ENCODE peak calls at places on chromosomes 2 and 18, in four cellular contexts. K, M, P and X are unnamed samples.

GRCh38 chr2:57886196-57886786 is 160.3 kb upstream of the VRK2 start:
- DNase-seq in K (peak), M (no peak), P (no peak), X (no peak)

GRCh38 chr2:1683297-1683696 is 61.0 kb downstream of the PXDN start:
- DNase-seq in K (no peak), M (no peak), P (no peak), X (no peak)

GRCh38 chr2:242057379-242058040 is 188.0 kb downstream of the RTP5 start:
- DNase-seq in K (no peak), M (no peak), P (no peak), X (no peak)

GRCh38 chr2:206858972-206859739 is 80.2 kb upstream of the CPO start:
- DNase-seq in K (no peak), M (no peak), P (no peak), X (no peak)

GRCh38 chr2:9552491-9553178 is 3.0 kb downstream of the ADAM17 start:
- DNase-seq in K (no peak), M (peak), P (no peak), X (no peak)

GRCh38 chr18:36688020-36688965 is 140.5 kb downstream of the TPGS2 start:
- DNase-seq in K (peak), M (peak), P (peak), X (peak)

GRCh38 chr18:50659091-50660003 is 99.5 kb downstream of the MAPK4 start:
- DNase-seq in K (peak), M (peak), P (no peak), X (no peak)

GRCh38 chr18:41347057-41347456 is 608.0 kb upstream of the PIK3C3 start:
- DNase-seq in K (no peak), M (no peak), P (no peak), X (no peak)

GRCh38 chr18:31722369-31722957 is 38.1 kb upstream of the B4GALT6 start:
- DNase-seq in K (peak), M (peak), P (peak), X (peak)

GRCh38 chr2:159891917-159892691 is 94.1 kb upstream of the CD302 start:
- DNase-seq in K (peak), M (peak), P (no peak), X (no peak)

GRCh38 chr2:210099940-210100339 is 71.3 kb downstream of the KANSL1L start:
- DNase-seq in K (no peak), M (no peak), P (no peak), X (no peak)

GRCh38 chr2:68925298-68925885 is 27.3 kb downstream of the GKN2 start:
- DNase-seq in K (peak), M (peak), P (no peak), X (peak)

GRCh38 chr2:143451622-143452021 is 322.4 kb downstream of the ARHGAP15 start:
- DNase-seq in K (no peak), M (peak), P (no peak), X (peak)

GRCh38 chr2:176096986-176097819 is 2.4 kb upstream of the HOXD12 start:
- DNase-seq in K (peak), M (peak), P (peak), X (peak)

GRCh38 chr2:70477473-70477872 is 76.2 kb downstream of the TGFA start:
- DNase-seq in K (peak), M (no peak), P (no peak), X (no peak)

GRCh38 chr2:26692814-26693286 is 328 bp downstream of the KCNK3 start:
- DNase-seq in K (peak), M (no peak), P (no peak), X (no peak)

GRCh38 chr2:70685771-70686171 is 82.2 kb downstream of the ADD2 start:
- DNase-seq in K (peak), M (no peak), P (no peak), X (no peak)

GRCh38 chr2:63660060-63660459 is 71.3 kb downstream of the MDH1 start:
- DNase-seq in K (no peak), M (no peak), P (no peak), X (no peak)

GRCh38 chr2:114442545-114442944 is at the start of gene DPP10:
- DNase-seq in K (no peak), M (peak), P (peak), X (peak)

GRCh38 chr2:240443891-240444301 is 8.4 kb downstream of the GPC1 start:
- DNase-seq in K (no peak), M (no peak), P (no peak), X (no peak)

GRCh38 chr2:162297925-162298552 is 20.4 kb downstream of the IFIH1 start:
- DNase-seq in K (peak), M (peak), P (no peak), X (peak)

GRCh38 chr2:162301877-162302276 is 16.6 kb downstream of the IFIH1 start:
- DNase-seq in K (no peak), M (no peak), P (no peak), X (no peak)

GRCh38 chr2:162298669-162299335 is 19.7 kb downstream of the IFIH1 start:
- DNase-seq in K (no peak), M (no peak), P (no peak), X (no peak)

GRCh38 chr2:162300271-162300670 is 18.2 kb downstream of the IFIH1 start:
- DNase-seq in K (no peak), M (no peak), P (no peak), X (no peak)

DNA sequence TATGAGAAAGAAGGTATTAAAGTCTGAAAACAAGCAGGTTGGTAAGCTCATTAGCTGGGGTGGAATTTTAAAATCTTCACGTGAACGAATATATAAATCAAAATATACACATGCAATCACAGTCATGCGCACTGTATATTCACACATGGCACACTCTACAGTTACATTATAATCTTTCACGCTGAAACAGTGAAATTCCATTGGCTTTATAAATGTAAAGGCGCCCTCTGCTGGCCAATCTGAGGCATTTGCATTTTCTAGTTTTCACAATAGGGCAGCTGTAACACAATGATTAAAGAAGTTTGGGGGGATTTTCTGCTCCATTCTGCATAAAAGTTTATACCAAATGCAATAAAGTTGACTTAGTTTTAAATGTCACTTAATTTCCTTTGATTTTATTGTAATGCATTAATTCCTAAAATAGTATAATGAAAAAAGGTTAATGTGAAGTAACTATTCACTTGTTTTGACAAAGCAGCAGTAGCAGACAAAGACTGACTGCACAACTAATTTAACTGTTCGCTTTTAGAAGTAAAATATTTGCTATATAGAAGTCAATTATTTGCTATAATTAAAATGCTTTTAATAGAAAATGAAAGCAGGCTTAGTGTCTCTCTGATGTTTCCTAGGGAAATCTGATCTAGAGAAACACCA is 17.2 kb downstream of the IFIH1 start:
- DNase-seq in K (peak), M (peak), P (no peak), X (peak)
- TF ChIP-seq CTCF in K (peak), M (peak), P (peak), X (peak)

DNA sequence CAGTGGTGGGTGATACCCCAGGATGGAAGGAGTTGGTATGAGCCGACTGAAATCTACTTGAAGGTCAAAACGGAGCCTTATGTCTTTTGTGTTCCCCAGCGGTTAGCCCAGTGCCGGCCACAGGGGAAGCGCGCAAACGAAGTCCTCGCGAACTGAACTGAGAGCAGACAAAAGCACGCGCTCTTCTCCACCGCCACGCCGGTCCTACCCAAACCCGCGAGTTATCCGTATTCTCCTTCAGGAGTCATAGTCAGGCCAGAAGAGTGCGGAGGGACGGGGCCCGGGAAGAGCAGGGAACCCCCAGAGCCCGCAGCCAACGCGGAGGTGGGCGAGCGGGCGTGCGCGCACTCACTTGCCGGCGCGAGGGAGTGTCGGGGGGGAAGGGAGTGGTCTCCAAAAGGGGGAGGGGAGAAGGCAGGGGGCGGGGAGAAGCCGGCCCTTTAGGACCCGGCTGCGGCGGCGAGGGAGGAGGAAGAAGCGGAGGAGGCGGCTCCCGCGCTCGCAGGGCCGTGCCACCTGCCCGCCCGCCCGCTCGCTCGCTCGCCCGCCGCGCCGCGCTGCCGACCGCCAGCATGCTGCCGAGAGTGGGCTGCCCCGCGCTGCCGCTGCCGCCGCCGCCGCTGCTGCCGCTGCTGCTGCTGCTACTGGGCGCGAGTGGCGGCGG is at the start of gene IGFBP2:
- DNase-seq in K (peak), M (no peak), P (peak), X (peak)
- TF ChIP-seq CTCF in K (no peak), M (no peak), P (no peak), X (no peak)

GRCh38 chr2:223697921-223698645 is 95.9 kb upstream of the SCG2 start:
- DNase-seq in K (no peak), M (peak), P (no peak), X (no peak)
- TF ChIP-seq CTCF in K (no peak), M (peak), P (no peak), X (no peak)

GRCh38 chr18:13808294-13809024 is 15.5 kb upstream of the MC5R start:
- DNase-seq in K (no peak), M (no peak), P (no peak), X (no peak)
- TF ChIP-seq CTCF in K (no peak), M (no peak), P (no peak), X (no peak)